ENCODE peak calls at places on chromosomes 11 and 22, in ten cellular contexts. One of them, this sample, is unnamed.
A peak's percentile ranks its signal among the peaks of the same experiment; 100 is the strongest.

GRCh38 chr22:35258144-35258988 is 1.1 kb downstream of the HMGXB4 start:
- DNase-seq in stimulated activated CD4-positive, alpha-beta T cell treated with anti-CD3 and anti-CD28 coated beads, Interleukin-4, amount 100 ng/mL, for 4 hours: no peak
- DNase-seq in foreskin fibroblast: no peak
- DNase-seq in IMR-90: peak; percentile 11
- DNase-seq in HT-29: peak; percentile 1
- DNase-seq in GM12891: no peak
- DNase-seq in suprapubic skin: no peak
- DNase-seq in activated T-cell treated with anti-CD3 and anti-CD28 coated beads, Interleukin-2, amount 50 U/mL, for 24 hours: no peak
- DNase-seq in PC-9: no peak
- DNase-seq in substantia nigra: no peak
- DNase-seq in this sample: peak; percentile 31

GRCh38 chr11:120125005-120125404 is 12.9 kb downstream of the TRIM29 start:
- DNase-seq in stimulated activated CD4-positive, alpha-beta T cell treated with anti-CD3 and anti-CD28 coated beads, Interleukin-4, amount 100 ng/mL, for 4 hours: no peak
- DNase-seq in foreskin fibroblast: peak; percentile 55
- DNase-seq in IMR-90: peak; percentile 25
- DNase-seq in HT-29: peak; percentile 41
- DNase-seq in GM12891: no peak
- DNase-seq in suprapubic skin: peak; percentile 86
- DNase-seq in activated T-cell treated with anti-CD3 and anti-CD28 coated beads, Interleukin-2, amount 50 U/mL, for 24 hours: no peak
- DNase-seq in PC-9: peak; percentile 86
- DNase-seq in substantia nigra: no peak
- DNase-seq in this sample: no peak

GRCh38 chr22:29457730-29458129 is 19.3 kb downstream of the RFPL1 start:
- DNase-seq in stimulated activated CD4-positive, alpha-beta T cell treated with anti-CD3 and anti-CD28 coated beads, Interleukin-4, amount 100 ng/mL, for 4 hours: no peak
- DNase-seq in foreskin fibroblast: no peak
- DNase-seq in IMR-90: peak; percentile 37
- DNase-seq in HT-29: peak; percentile 76
- DNase-seq in GM12891: peak; percentile 75
- DNase-seq in suprapubic skin: no peak
- DNase-seq in activated T-cell treated with anti-CD3 and anti-CD28 coated beads, Interleukin-2, amount 50 U/mL, for 24 hours: no peak
- DNase-seq in PC-9: no peak
- DNase-seq in substantia nigra: no peak
- DNase-seq in this sample: peak; percentile 74

GRCh38 chr11:12497431-12497830 is 120.1 kb downstream of the PARVA start:
- DNase-seq in stimulated activated CD4-positive, alpha-beta T cell treated with anti-CD3 and anti-CD28 coated beads, Interleukin-4, amount 100 ng/mL, for 4 hours: no peak
- DNase-seq in foreskin fibroblast: no peak
- DNase-seq in IMR-90: no peak
- DNase-seq in HT-29: no peak
- DNase-seq in GM12891: no peak
- DNase-seq in suprapubic skin: no peak
- DNase-seq in activated T-cell treated with anti-CD3 and anti-CD28 coated beads, Interleukin-2, amount 50 U/mL, for 24 hours: no peak
- DNase-seq in PC-9: no peak
- DNase-seq in substantia nigra: no peak
- DNase-seq in this sample: no peak

GRCh38 chr11:93747122-93747521 is 5.7 kb downstream of the C11orf54 start:
- DNase-seq in stimulated activated CD4-positive, alpha-beta T cell treated with anti-CD3 and anti-CD28 coated beads, Interleukin-4, amount 100 ng/mL, for 4 hours: no peak
- DNase-seq in foreskin fibroblast: no peak
- DNase-seq in IMR-90: no peak
- DNase-seq in HT-29: no peak
- DNase-seq in GM12891: no peak
- DNase-seq in suprapubic skin: no peak
- DNase-seq in activated T-cell treated with anti-CD3 and anti-CD28 coated beads, Interleukin-2, amount 50 U/mL, for 24 hours: no peak
- DNase-seq in PC-9: no peak
- DNase-seq in substantia nigra: no peak
- DNase-seq in this sample: no peak

GRCh38 chr11:107549253-107549953 is 16.1 kb downstream of the ALKBH8 start:
- DNase-seq in stimulated activated CD4-positive, alpha-beta T cell treated with anti-CD3 and anti-CD28 coated beads, Interleukin-4, amount 100 ng/mL, for 4 hours: no peak
- DNase-seq in foreskin fibroblast: peak; percentile 26
- DNase-seq in IMR-90: peak; percentile 51
- DNase-seq in HT-29: peak; percentile 58
- DNase-seq in GM12891: no peak
- DNase-seq in suprapubic skin: no peak
- DNase-seq in activated T-cell treated with anti-CD3 and anti-CD28 coated beads, Interleukin-2, amount 50 U/mL, for 24 hours: no peak
- DNase-seq in PC-9: no peak
- DNase-seq in substantia nigra: no peak
- DNase-seq in this sample: peak; percentile 22

GRCh38 chr11:76768091-76769047 is 14.8 kb upstream of the TSKU start:
- DNase-seq in stimulated activated CD4-positive, alpha-beta T cell treated with anti-CD3 and anti-CD28 coated beads, Interleukin-4, amount 100 ng/mL, for 4 hours: no peak
- DNase-seq in foreskin fibroblast: no peak
- DNase-seq in IMR-90: no peak
- DNase-seq in HT-29: peak; percentile 72
- DNase-seq in GM12891: no peak
- DNase-seq in suprapubic skin: no peak
- DNase-seq in activated T-cell treated with anti-CD3 and anti-CD28 coated beads, Interleukin-2, amount 50 U/mL, for 24 hours: no peak
- DNase-seq in PC-9: no peak
- DNase-seq in substantia nigra: no peak
- DNase-seq in this sample: no peak

GRCh38 chr11:64245401-64245796 is 1.3 kb downstream of the PPP1R14B start:
- DNase-seq in stimulated activated CD4-positive, alpha-beta T cell treated with anti-CD3 and anti-CD28 coated beads, Interleukin-4, amount 100 ng/mL, for 4 hours: no peak
- DNase-seq in foreskin fibroblast: no peak
- DNase-seq in IMR-90: no peak
- DNase-seq in HT-29: no peak
- DNase-seq in GM12891: no peak
- DNase-seq in suprapubic skin: no peak
- DNase-seq in activated T-cell treated with anti-CD3 and anti-CD28 coated beads, Interleukin-2, amount 50 U/mL, for 24 hours: peak; percentile 59
- DNase-seq in PC-9: no peak
- DNase-seq in substantia nigra: peak; percentile 36
- DNase-seq in this sample: no peak

GRCh38 chr11:92376146-92376599 is 151.6 kb downstream of the FAT3 start:
- DNase-seq in stimulated activated CD4-positive, alpha-beta T cell treated with anti-CD3 and anti-CD28 coated beads, Interleukin-4, amount 100 ng/mL, for 4 hours: no peak
- DNase-seq in foreskin fibroblast: peak; percentile 56
- DNase-seq in IMR-90: peak; percentile 83
- DNase-seq in HT-29: no peak
- DNase-seq in GM12891: no peak
- DNase-seq in suprapubic skin: no peak
- DNase-seq in activated T-cell treated with anti-CD3 and anti-CD28 coated beads, Interleukin-2, amount 50 U/mL, for 24 hours: no peak
- DNase-seq in PC-9: no peak
- DNase-seq in substantia nigra: no peak
- DNase-seq in this sample: peak; percentile 13

GRCh38 chr22:45731041-45731797 is 59.6 kb downstream of the ATXN10 start:
- DNase-seq in stimulated activated CD4-positive, alpha-beta T cell treated with anti-CD3 and anti-CD28 coated beads, Interleukin-4, amount 100 ng/mL, for 4 hours: no peak
- DNase-seq in foreskin fibroblast: no peak
- DNase-seq in IMR-90: peak; percentile 65
- DNase-seq in HT-29: no peak
- DNase-seq in GM12891: no peak
- DNase-seq in suprapubic skin: no peak
- DNase-seq in activated T-cell treated with anti-CD3 and anti-CD28 coated beads, Interleukin-2, amount 50 U/mL, for 24 hours: no peak
- DNase-seq in PC-9: no peak
- DNase-seq in substantia nigra: no peak
- DNase-seq in this sample: peak; percentile 43

GRCh38 chr22:32879550-32879949 is 78.0 kb downstream of the TIMP3 start:
- DNase-seq in stimulated activated CD4-positive, alpha-beta T cell treated with anti-CD3 and anti-CD28 coated beads, Interleukin-4, amount 100 ng/mL, for 4 hours: no peak
- DNase-seq in foreskin fibroblast: no peak
- DNase-seq in IMR-90: no peak
- DNase-seq in HT-29: no peak
- DNase-seq in GM12891: no peak
- DNase-seq in suprapubic skin: no peak
- DNase-seq in activated T-cell treated with anti-CD3 and anti-CD28 coated beads, Interleukin-2, amount 50 U/mL, for 24 hours: no peak
- DNase-seq in PC-9: no peak
- DNase-seq in substantia nigra: no peak
- DNase-seq in this sample: no peak

GRCh38 chr11:93059074-93059957 is 89.9 kb downstream of the MTNR1B start:
- DNase-seq in stimulated activated CD4-positive, alpha-beta T cell treated with anti-CD3 and anti-CD28 coated beads, Interleukin-4, amount 100 ng/mL, for 4 hours: no peak
- DNase-seq in foreskin fibroblast: peak; percentile 47
- DNase-seq in IMR-90: peak; percentile 90
- DNase-seq in HT-29: no peak
- DNase-seq in GM12891: no peak
- DNase-seq in suprapubic skin: no peak
- DNase-seq in activated T-cell treated with anti-CD3 and anti-CD28 coated beads, Interleukin-2, amount 50 U/mL, for 24 hours: no peak
- DNase-seq in PC-9: no peak
- DNase-seq in substantia nigra: no peak
- DNase-seq in this sample: no peak

GRCh38 chr11:20364412-20364792 is 888 bp downstream of the HTATIP2 start:
- DNase-seq in stimulated activated CD4-positive, alpha-beta T cell treated with anti-CD3 and anti-CD28 coated beads, Interleukin-4, amount 100 ng/mL, for 4 hours: no peak
- DNase-seq in foreskin fibroblast: no peak
- DNase-seq in IMR-90: no peak
- DNase-seq in HT-29: no peak
- DNase-seq in GM12891: no peak
- DNase-seq in suprapubic skin: no peak
- DNase-seq in activated T-cell treated with anti-CD3 and anti-CD28 coated beads, Interleukin-2, amount 50 U/mL, for 24 hours: no peak
- DNase-seq in PC-9: peak; percentile 27
- DNase-seq in substantia nigra: no peak
- DNase-seq in this sample: no peak

GRCh38 chr11:38221295-38221694 is 1623.3 kb upstream of the RAG2 start:
- DNase-seq in stimulated activated CD4-positive, alpha-beta T cell treated with anti-CD3 and anti-CD28 coated beads, Interleukin-4, amount 100 ng/mL, for 4 hours: no peak
- DNase-seq in foreskin fibroblast: no peak
- DNase-seq in IMR-90: no peak
- DNase-seq in HT-29: no peak
- DNase-seq in GM12891: no peak
- DNase-seq in suprapubic skin: no peak
- DNase-seq in activated T-cell treated with anti-CD3 and anti-CD28 coated beads, Interleukin-2, amount 50 U/mL, for 24 hours: no peak
- DNase-seq in PC-9: no peak
- DNase-seq in substantia nigra: no peak
- DNase-seq in this sample: no peak

GRCh38 chr11:105673089-105673488 is 63.2 kb downstream of the GRIA4 start:
- DNase-seq in stimulated activated CD4-positive, alpha-beta T cell treated with anti-CD3 and anti-CD28 coated beads, Interleukin-4, amount 100 ng/mL, for 4 hours: no peak
- DNase-seq in foreskin fibroblast: peak; percentile 29
- DNase-seq in IMR-90: peak; percentile 72
- DNase-seq in HT-29: peak; percentile 76
- DNase-seq in GM12891: no peak
- DNase-seq in suprapubic skin: no peak
- DNase-seq in activated T-cell treated with anti-CD3 and anti-CD28 coated beads, Interleukin-2, amount 50 U/mL, for 24 hours: no peak
- DNase-seq in PC-9: peak; percentile 23
- DNase-seq in substantia nigra: no peak
- DNase-seq in this sample: peak; percentile 34

GRCh38 chr11:108743851-108744250 is 79.0 kb downstream of the DDX10 start:
- DNase-seq in stimulated activated CD4-positive, alpha-beta T cell treated with anti-CD3 and anti-CD28 coated beads, Interleukin-4, amount 100 ng/mL, for 4 hours: no peak
- DNase-seq in foreskin fibroblast: no peak
- DNase-seq in IMR-90: peak; percentile 64
- DNase-seq in HT-29: no peak
- DNase-seq in GM12891: no peak
- DNase-seq in suprapubic skin: no peak
- DNase-seq in activated T-cell treated with anti-CD3 and anti-CD28 coated beads, Interleukin-2, amount 50 U/mL, for 24 hours: no peak
- DNase-seq in PC-9: no peak
- DNase-seq in substantia nigra: no peak
- DNase-seq in this sample: no peak

GRCh38 chr11:86632499-86633269 is 39.7 kb downstream of the ME3 start:
- DNase-seq in stimulated activated CD4-positive, alpha-beta T cell treated with anti-CD3 and anti-CD28 coated beads, Interleukin-4, amount 100 ng/mL, for 4 hours: no peak
- DNase-seq in foreskin fibroblast: peak; percentile 99
- DNase-seq in IMR-90: peak; percentile 99
- DNase-seq in HT-29: peak; percentile 79
- DNase-seq in GM12891: no peak
- DNase-seq in suprapubic skin: no peak
- DNase-seq in activated T-cell treated with anti-CD3 and anti-CD28 coated beads, Interleukin-2, amount 50 U/mL, for 24 hours: peak; percentile 36
- DNase-seq in PC-9: peak; percentile 83
- DNase-seq in substantia nigra: no peak
- DNase-seq in this sample: peak; percentile 87

GRCh38 chr11:34787348-34787747 is 128.8 kb downstream of the APIP start:
- DNase-seq in stimulated activated CD4-positive, alpha-beta T cell treated with anti-CD3 and anti-CD28 coated beads, Interleukin-4, amount 100 ng/mL, for 4 hours: no peak
- DNase-seq in foreskin fibroblast: no peak
- DNase-seq in IMR-90: peak; percentile 32
- DNase-seq in HT-29: no peak
- DNase-seq in GM12891: no peak
- DNase-seq in suprapubic skin: no peak
- DNase-seq in activated T-cell treated with anti-CD3 and anti-CD28 coated beads, Interleukin-2, amount 50 U/mL, for 24 hours: no peak
- DNase-seq in PC-9: no peak
- DNase-seq in substantia nigra: no peak
- DNase-seq in this sample: no peak

GRCh38 chr11:6371825-6372224 is 18.4 kb upstream of the SMPD1 start:
- DNase-seq in stimulated activated CD4-positive, alpha-beta T cell treated with anti-CD3 and anti-CD28 coated beads, Interleukin-4, amount 100 ng/mL, for 4 hours: no peak
- DNase-seq in foreskin fibroblast: no peak
- DNase-seq in IMR-90: no peak
- DNase-seq in HT-29: no peak
- DNase-seq in GM12891: no peak
- DNase-seq in suprapubic skin: no peak
- DNase-seq in activated T-cell treated with anti-CD3 and anti-CD28 coated beads, Interleukin-2, amount 50 U/mL, for 24 hours: no peak
- DNase-seq in PC-9: no peak
- DNase-seq in substantia nigra: no peak
- DNase-seq in this sample: no peak

GRCh38 chr11:66933508-66933907 is 24.7 kb downstream of the PC start:
- DNase-seq in stimulated activated CD4-positive, alpha-beta T cell treated with anti-CD3 and anti-CD28 coated beads, Interleukin-4, amount 100 ng/mL, for 4 hours: no peak
- DNase-seq in foreskin fibroblast: no peak
- DNase-seq in IMR-90: no peak
- DNase-seq in HT-29: no peak
- DNase-seq in GM12891: no peak
- DNase-seq in suprapubic skin: no peak
- DNase-seq in activated T-cell treated with anti-CD3 and anti-CD28 coated beads, Interleukin-2, amount 50 U/mL, for 24 hours: no peak
- DNase-seq in PC-9: no peak
- DNase-seq in substantia nigra: no peak
- DNase-seq in this sample: no peak

GRCh38 chr11:125381499-125381898 is 114.6 kb downstream of the FEZ1 start:
- DNase-seq in stimulated activated CD4-positive, alpha-beta T cell treated with anti-CD3 and anti-CD28 coated beads, Interleukin-4, amount 100 ng/mL, for 4 hours: no peak
- DNase-seq in foreskin fibroblast: no peak
- DNase-seq in IMR-90: no peak
- DNase-seq in HT-29: no peak
- DNase-seq in GM12891: no peak
- DNase-seq in suprapubic skin: no peak
- DNase-seq in activated T-cell treated with anti-CD3 and anti-CD28 coated beads, Interleukin-2, amount 50 U/mL, for 24 hours: no peak
- DNase-seq in PC-9: no peak
- DNase-seq in substantia nigra: no peak
- DNase-seq in this sample: no peak

GRCh38 chr22:47621253-47621652 is 858.8 kb downstream of the TBC1D22A start:
- DNase-seq in stimulated activated CD4-positive, alpha-beta T cell treated with anti-CD3 and anti-CD28 coated beads, Interleukin-4, amount 100 ng/mL, for 4 hours: no peak
- DNase-seq in foreskin fibroblast: no peak
- DNase-seq in IMR-90: no peak
- DNase-seq in HT-29: no peak
- DNase-seq in GM12891: no peak
- DNase-seq in suprapubic skin: no peak
- DNase-seq in activated T-cell treated with anti-CD3 and anti-CD28 coated beads, Interleukin-2, amount 50 U/mL, for 24 hours: no peak
- DNase-seq in PC-9: no peak
- DNase-seq in substantia nigra: no peak
- DNase-seq in this sample: no peak

GRCh38 chr22:46578824-46579561 is 41.2 kb upstream of the GRAMD4 start:
- DNase-seq in stimulated activated CD4-positive, alpha-beta T cell treated with anti-CD3 and anti-CD28 coated beads, Interleukin-4, amount 100 ng/mL, for 4 hours: no peak
- DNase-seq in foreskin fibroblast: peak; percentile 40
- DNase-seq in IMR-90: peak; percentile 40
- DNase-seq in HT-29: no peak
- DNase-seq in GM12891: no peak
- DNase-seq in suprapubic skin: no peak
- DNase-seq in activated T-cell treated with anti-CD3 and anti-CD28 coated beads, Interleukin-2, amount 50 U/mL, for 24 hours: no peak
- DNase-seq in PC-9: no peak
- DNase-seq in substantia nigra: no peak
- DNase-seq in this sample: peak; percentile 65